ENCODE peak calls at places on chromosomes 5 and 9, in five cellular contexts. C is HepG2, D is GM12878, K is K562, F is H1. P is an unnamed sample.

GRCh38 chr9:878239-878638 is 36.7 kb downstream of the DMRT1 start:
- DNase-seq in C (no peak), D (no peak), K (no peak), F (no peak), P (no peak)

GRCh38 chr9:123131258-123131657 is 97.8 kb downstream of the GPR21 start:
- DNase-seq in C (peak), D (no peak), K (no peak), F (no peak), P (no peak)

GRCh38 chr9:107019216-107019615 is 156.2 kb downstream of the ZNF462 start:
- DNase-seq in C (no peak), D (no peak), K (no peak), F (no peak), P (no peak)

GRCh38 chr5:157718529-157718928 is 12.7 kb upstream of the THG1L start:
- DNase-seq in C (peak), D (peak), K (peak), F (no peak), P (peak)

GRCh38 chr9:136651859-136652258 is 10.9 kb upstream of the EGFL7 start:
- DNase-seq in C (no peak), D (no peak), K (no peak), F (no peak), P (no peak)

GRCh38 chr9:124742940-124743339 is 28.2 kb downstream of the NR6A1 start:
- DNase-seq in C (no peak), D (no peak), K (peak), F (no peak), P (no peak)

GRCh38 chr9:68690088-68690487 is 15.0 kb upstream of the PIP5K1B start:
- DNase-seq in C (no peak), D (no peak), K (no peak), F (no peak), P (no peak)

GRCh38 chr9:68851657-68852056 is 146.6 kb downstream of the PIP5K1B start:
- DNase-seq in C (no peak), D (no peak), K (no peak), F (no peak), P (no peak)

DNA sequence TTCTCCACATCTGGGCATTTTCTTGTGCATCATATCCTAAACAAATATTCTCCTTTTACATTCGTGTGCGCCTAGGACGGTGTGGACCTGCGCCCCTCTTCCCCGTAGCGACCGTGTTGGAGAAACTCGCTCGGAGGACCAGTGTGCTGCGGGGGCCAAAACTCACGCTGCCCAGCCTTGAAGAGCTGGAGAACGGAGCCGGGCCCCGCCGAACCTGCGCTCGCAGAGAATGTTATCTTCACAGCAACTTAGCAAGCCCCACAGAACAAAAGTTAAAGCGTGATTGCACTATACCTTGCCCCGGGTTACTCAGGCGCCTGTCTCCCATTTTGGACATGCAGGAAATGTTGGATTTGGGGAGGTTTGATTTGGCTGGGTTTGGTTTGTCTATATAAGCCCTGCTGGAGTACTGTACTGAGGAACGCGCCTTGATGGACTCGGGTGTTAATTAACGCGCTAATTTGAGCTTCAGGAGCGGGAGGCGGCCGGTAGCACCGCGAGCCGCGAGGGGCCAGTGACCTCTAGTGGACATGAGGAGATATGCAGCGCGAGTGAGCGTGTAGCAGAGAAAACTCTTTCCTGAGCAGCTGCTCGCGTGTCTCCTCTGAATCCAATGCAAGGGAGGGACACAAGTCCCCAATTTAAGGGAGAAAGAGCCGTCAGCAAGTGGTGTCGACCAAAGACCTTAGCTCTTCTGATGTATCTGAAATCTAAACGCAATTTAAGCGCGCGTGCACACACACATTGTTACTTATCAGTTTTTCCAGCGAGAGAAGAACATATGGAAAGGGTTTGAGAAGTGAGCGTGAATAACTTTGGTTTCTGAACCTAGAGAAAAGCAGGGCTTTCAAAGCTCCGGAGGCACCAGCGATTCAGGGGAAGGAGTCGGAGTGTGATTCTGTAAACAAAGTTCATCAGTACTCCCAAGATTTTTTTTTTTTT is 192.1 kb downstream of the MEF2C start:
- DNase-seq in C (peak), D (no peak), K (peak), F (no peak), P (no peak)
- TF ChIP-seq GABPA in C (no peak), D (no peak), K (no peak), F (no peak), P (no peak)

GRCh38 chr9:33620738-33621439 is 96.8 kb downstream of the ANKRD18B start:
- DNase-seq in C (no peak), D (no peak), K (no peak), F (no peak), P (no peak)

GRCh38 chr9:33623658-33624586 is 99.9 kb downstream of the ANKRD18B start:
- DNase-seq in C (peak), D (peak), K (peak), F (peak), P (peak)

GRCh38 chr9:33614001-33614687 is 90.1 kb downstream of the ANKRD18B start:
- DNase-seq in C (no peak), D (no peak), K (no peak), F (no peak), P (no peak)

GRCh38 chr9:33619666-33620404 is 95.8 kb downstream of the ANKRD18B start:
- DNase-seq in C (peak), D (no peak), K (peak), F (no peak), P (peak)
- TF ChIP-seq POLR2AphosphoS5 in C (no peak), D (no peak), K (no peak), F (no peak), P (no peak)

GRCh38 chr9:134571946-134572914 is 69.4 kb upstream of the COL5A1 start:
- DNase-seq in C (no peak), D (no peak), K (no peak), F (no peak), P (no peak)
- TF ChIP-seq GABPA in C (no peak), D (no peak), K (no peak), F (no peak), P (no peak)

GRCh38 chr5:145925353-145925752 is 11.0 kb upstream of the SH3RF2 start:
- DNase-seq in C (no peak), D (no peak), K (no peak), F (no peak), P (no peak)
- TF ChIP-seq POLR2AphosphoS5 in C (no peak), D (no peak), K (no peak), F (no peak), P (no peak)

GRCh38 chr5:61331407-61332368 is at the start of gene ZSWIM6:
- DNase-seq in C (peak), D (peak), K (peak), F (peak), P (peak)

GRCh38 chr5:61330879-61331406 is 1.1 kb upstream of the ZSWIM6 start:
- DNase-seq in C (peak), D (no peak), K (peak), F (no peak), P (no peak)

GRCh38 chr5:61329729-61330128 is 2.3 kb upstream of the ZSWIM6 start:
- DNase-seq in C (peak), D (no peak), K (no peak), F (no peak), P (no peak)

GRCh38 chr5:61328791-61329617 is 3.1 kb upstream of the ZSWIM6 start:
- DNase-seq in C (no peak), D (no peak), K (no peak), F (no peak), P (no peak)

DNA sequence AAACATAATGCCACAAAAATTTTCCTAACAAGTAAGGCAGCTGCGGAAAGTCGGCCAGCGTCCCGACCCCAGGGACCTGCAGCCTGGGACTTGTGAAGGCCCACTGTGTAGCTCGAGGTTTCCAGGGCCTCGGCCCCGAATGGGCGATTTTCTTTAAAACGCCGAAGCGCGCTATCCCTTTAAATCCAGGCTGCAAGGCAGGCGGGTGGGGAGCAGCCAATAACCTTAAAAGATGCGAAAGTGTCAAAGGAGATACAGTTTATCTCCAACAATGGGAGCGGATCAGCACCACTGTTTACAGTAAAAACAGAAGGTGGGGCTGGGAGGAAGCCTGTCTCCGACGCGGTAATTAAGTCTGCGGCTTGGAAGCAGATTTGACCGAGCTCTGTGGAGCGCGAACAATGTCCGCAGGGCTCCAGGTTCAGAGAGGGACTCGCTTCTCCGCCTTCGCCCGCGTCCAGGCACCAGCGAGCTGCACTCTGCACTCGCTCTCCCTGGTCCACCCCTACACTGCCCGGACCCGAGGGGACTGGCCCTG is 1.6 kb upstream of the ZSWIM6 start:
- DNase-seq in C (peak), D (no peak), K (peak), F (no peak), P (no peak)
- TF ChIP-seq GABPA in C (no peak), D (no peak), K (no peak), F (no peak), P (no peak)

GRCh38 chr5:52787600-52788504 is at the start of the genes ITGA1 and PELO:
- DNase-seq in C (peak), D (no peak), K (no peak), F (peak), P (no peak)
- TF ChIP-seq POLR2AphosphoS5 in C (no peak), D (no peak), K (no peak), F (no peak), P (no peak)

GRCh38 chr5:138450971-138451370 is 12.1 kb downstream of the REEP2 start:
- DNase-seq in C (no peak), D (no peak), K (no peak), F (no peak), P (no peak)

GRCh38 chr5:138445547-138446271 is 6.9 kb downstream of the REEP2 start:
- DNase-seq in C (no peak), D (no peak), K (peak), F (no peak), P (no peak)

GRCh38 chr5:138448070-138448469 is 9.2 kb downstream of the REEP2 start:
- DNase-seq in C (no peak), D (no peak), K (no peak), F (no peak), P (no peak)

GRCh38 chr5:138449501-138450239 is 10.8 kb downstream of the REEP2 start:
- DNase-seq in C (peak), D (no peak), K (peak), F (no peak), P (peak)

DNA sequence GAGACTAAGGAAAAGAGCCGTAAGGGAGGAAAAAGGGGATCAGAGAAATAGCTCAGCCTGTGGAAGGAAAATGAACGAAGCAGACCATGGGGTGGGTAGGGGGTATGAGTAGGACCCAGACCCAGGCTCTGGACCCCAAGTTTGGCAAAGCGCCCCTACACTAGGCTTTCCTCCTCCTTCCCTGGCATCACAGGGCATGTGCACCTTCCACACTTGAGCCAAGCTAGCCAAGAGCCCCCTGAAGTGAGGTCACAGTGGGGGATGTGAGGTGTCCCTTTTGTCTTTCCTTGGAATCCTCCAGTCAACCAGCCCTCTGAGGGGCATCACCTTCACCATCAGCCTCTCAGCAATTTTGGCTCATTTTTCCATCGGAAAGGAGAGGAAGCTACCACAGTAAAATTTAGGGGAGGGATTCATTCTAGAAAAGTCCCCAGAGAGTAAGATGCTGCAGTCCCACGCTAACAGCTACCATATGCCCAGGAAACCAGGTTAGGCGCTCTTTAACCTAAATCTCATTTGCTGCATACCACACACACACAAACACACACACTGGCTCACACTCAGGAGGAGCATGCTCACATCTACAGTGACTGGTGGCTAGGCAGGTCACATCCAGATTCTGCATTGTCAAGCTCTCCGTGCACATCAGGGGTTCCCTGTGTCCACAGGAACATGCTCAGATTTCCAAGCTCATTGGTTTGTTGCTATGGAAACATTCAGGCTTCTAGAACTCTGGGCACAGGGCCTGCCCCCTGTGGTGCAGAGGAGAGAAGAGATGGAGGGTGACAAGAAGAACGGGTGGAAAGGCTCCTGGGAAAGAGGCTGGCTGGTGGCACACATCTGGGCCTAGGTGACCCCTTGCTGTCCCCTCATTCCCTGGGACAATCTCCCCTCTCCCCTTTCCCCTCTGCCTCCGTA is 9.9 kb downstream of the REEP2 start:
- DNase-seq in C (no peak), D (no peak), K (no peak), F (no peak), P (no peak)
- TF ChIP-seq GABPA in C (no peak), D (no peak), K (no peak), F (no peak), P (no peak)

DNA sequence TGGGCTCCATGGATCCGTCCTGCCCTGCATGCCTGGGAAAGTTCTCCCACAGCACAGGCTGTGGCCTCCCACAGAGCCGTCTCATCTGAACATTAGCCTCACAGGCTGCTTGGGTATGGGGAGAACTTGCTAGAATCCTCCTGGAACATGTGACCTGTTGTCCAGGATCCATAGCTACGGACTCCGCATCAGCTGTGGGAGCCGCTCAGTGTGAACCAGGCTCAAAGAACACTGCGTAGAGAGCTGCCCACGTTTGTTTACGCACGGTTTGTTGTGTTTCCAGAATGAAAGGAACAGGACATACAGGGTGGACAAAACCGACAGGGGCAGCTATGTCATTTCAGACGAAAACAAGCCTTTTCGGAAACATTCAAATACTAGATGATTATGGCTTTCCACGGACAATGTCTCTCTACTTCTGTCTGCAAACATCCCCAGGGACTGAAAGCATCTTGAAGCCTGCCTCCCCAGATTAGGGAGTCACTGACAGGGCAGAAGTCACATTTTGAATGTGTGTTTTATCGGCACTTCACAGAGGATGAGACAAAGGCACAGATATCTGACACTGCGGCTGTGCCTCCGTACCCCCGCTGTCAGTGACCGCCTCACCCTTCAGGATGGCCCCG is 390.3 kb downstream of the GADD45G start:
- DNase-seq in C (peak), D (no peak), K (no peak), F (no peak), P (no peak)
- TF ChIP-seq POLR2AphosphoS5 in C (no peak), D (no peak), K (no peak), F (no peak), P (no peak)

GRCh38 chr5:132500244-132500930 is 9.8 kb upstream of the IRF1 start:
- DNase-seq in C (no peak), D (no peak), K (no peak), F (no peak), P (no peak)
- TF ChIP-seq GABPA in C (no peak), D (no peak), K (no peak), F (no peak), P (no peak)

DNA sequence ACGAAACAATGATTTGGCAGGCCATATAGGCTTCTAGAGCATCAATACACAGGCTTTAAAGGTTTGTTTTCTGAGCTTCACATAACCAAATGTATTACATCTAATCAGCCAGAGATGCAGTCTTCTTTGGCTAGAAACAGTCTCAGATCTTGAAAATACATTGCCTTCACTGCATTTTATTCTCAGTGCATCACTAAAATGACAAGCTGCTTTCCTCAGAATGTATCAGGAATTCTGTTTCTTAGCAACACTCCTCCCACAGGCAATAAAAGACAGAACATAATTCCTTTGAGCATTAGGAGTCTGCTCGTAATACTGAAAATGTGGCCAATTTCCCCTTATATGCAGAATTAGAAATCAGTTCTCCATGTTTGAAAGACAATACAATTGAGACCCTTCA is 36.9 kb downstream of the FEM1C start:
- DNase-seq in C (no peak), D (no peak), K (no peak), F (no peak), P (no peak)
- TF ChIP-seq POLR2AphosphoS5 in C (no peak), D (no peak), K (no peak), F (no peak), P (no peak)